ENCODE peak calls at places on chromosomes 1 and 21, in six cellular contexts. M, J, I, Y, B and D are unnamed samples.

GRCh38 chr21:38729745-38730401 is 75.9 kb upstream of the ETS2 start:
- DNase-seq in M (no peak), J (no peak), I (no peak), Y (no peak), B (no peak), D (no peak)

GRCh38 chr1:35622510-35623171 is 18.7 kb downstream of the PSMB2 start:
- DNase-seq in M (no peak), J (no peak), I (no peak), Y (no peak), B (no peak), D (no peak)

GRCh38 chr1:192544983-192545393 is 30.6 kb upstream of the RGS1 start:
- DNase-seq in M (no peak), J (no peak), I (peak), Y (no peak), B (no peak), D (peak)

GRCh38 chr1:38087676-38088075 is 41.1 kb upstream of the POU3F1 start:
- DNase-seq in M (no peak), J (no peak), I (no peak), Y (no peak), B (no peak), D (no peak)

GRCh38 chr1:51560034-51560433 is 41.0 kb upstream of the EPS15 start:
- DNase-seq in M (no peak), J (no peak), I (no peak), Y (no peak), B (no peak), D (no peak)

GRCh38 chr1:3186526-3186921 is 117.5 kb downstream of the PRDM16 start:
- DNase-seq in M (no peak), J (peak), I (peak), Y (no peak), B (no peak), D (no peak)

GRCh38 chr1:15295676-15296075 is 48.7 kb downstream of the FHAD1 start:
- DNase-seq in M (no peak), J (no peak), I (no peak), Y (no peak), B (no peak), D (no peak)

GRCh38 chr21:41344146-41344545 is 17.7 kb upstream of the MX2 start:
- DNase-seq in M (no peak), J (no peak), I (no peak), Y (no peak), B (no peak), D (no peak)

GRCh38 chr1:15843826-15844572 is 3.5 kb upstream of the SPEN start:
- DNase-seq in M (peak), J (peak), I (no peak), Y (no peak), B (no peak), D (no peak)

GRCh38 chr1:206631085-206631509 is 4.2 kb upstream of the DYRK3 start:
- DNase-seq in M (peak), J (peak), I (peak), Y (peak), B (peak), D (no peak)

GRCh38 chr21:44011123-44011773 is 861 bp upstream of the TRAPPC10 start:
- DNase-seq in M (no peak), J (no peak), I (no peak), Y (no peak), B (no peak), D (no peak)

GRCh38 chr1:78229344-78229743 is 183.6 kb downstream of the GIPC2 start:
- DNase-seq in M (no peak), J (no peak), I (no peak), Y (no peak), B (peak), D (no peak)

GRCh38 chr1:162687870-162688269 is 55.6 kb downstream of the DDR2 start:
- DNase-seq in M (no peak), J (no peak), I (no peak), Y (no peak), B (no peak), D (no peak)

GRCh38 chr1:225780609-225781008 is 3.0 kb downstream of the SRP9 start:
- DNase-seq in M (no peak), J (no peak), I (no peak), Y (no peak), B (no peak), D (no peak)

GRCh38 chr1:23423415-23424170 is 955 bp downstream of the TCEA3 start:
- DNase-seq in M (no peak), J (peak), I (no peak), Y (no peak), B (peak), D (no peak)

GRCh38 chr1:11882814-11883538 is 24.2 kb upstream of the NPPB start:
- DNase-seq in M (no peak), J (no peak), I (peak), Y (no peak), B (peak), D (no peak)